ENCODE peak calls at places on chromosome 17, in six cellular contexts. K is A549, J is IMR-90, B is body of pancreas, O is lower leg skin, X is breast epithelium. Q is an unnamed sample.

GRCh38 chr17:44232061-44232460 is 12.6 kb upstream of the UBTF start:
- DNase-seq in K (no peak), J (no peak), B (no peak), O (no peak), X (no peak), Q (no peak)

GRCh38 chr17:27533874-27534815 is 77.9 kb downstream of the KSR1 start:
- DNase-seq in K (peak; percentile 78), J (peak; percentile 98), B (no peak), O (no peak), X (no peak), Q (no peak)

GRCh38 chr17:18992454-18993130 is 12.0 kb downstream of the FAM83G start:
- DNase-seq in K (no peak), J (no peak), B (no peak), O (no peak), X (no peak), Q (no peak)

GRCh38 chr17:30956764-30957374 is 14.0 kb upstream of the RNF135 start:
- DNase-seq in K (no peak), J (no peak), B (no peak), O (peak; percentile 50), X (no peak), Q (no peak)

GRCh38 chr17:54172654-54173316 is 350.1 kb downstream of the KIF2B start:
- DNase-seq in K (peak; percentile 41), J (no peak), B (peak; percentile 44), O (no peak), X (no peak), Q (peak; percentile 11)

GRCh38 chr17:16988749-16989229 is 16.9 kb upstream of the TNFRSF13B start:
- DNase-seq in K (no peak), J (no peak), B (no peak), O (peak; percentile 80), X (no peak), Q (no peak)

GRCh38 chr17:44065668-44066203 is 735 bp downstream of the LSM12 start:
- DNase-seq in K (no peak), J (no peak), B (no peak), O (no peak), X (no peak), Q (peak; percentile 38)

GRCh38 chr17:31684901-31685300 is 174.1 kb downstream of the COPRS start:
- DNase-seq in K (no peak), J (no peak), B (no peak), O (no peak), X (no peak), Q (no peak)

GRCh38 chr17:4331614-4332013 is 34.9 kb downstream of the UBE2G1 start:
- DNase-seq in K (no peak), J (no peak), B (no peak), O (no peak), X (no peak), Q (peak; percentile 52)

GRCh38 chr17:83004791-83005380 is 74.5 kb upstream of the METRNL start:
- DNase-seq in K (no peak), J (no peak), B (no peak), O (no peak), X (no peak), Q (no peak)

GRCh38 chr17:78365561-78366108 is 5.8 kb upstream of the SOCS3 start:
- DNase-seq in K (no peak), J (no peak), B (no peak), O (no peak), X (peak; percentile 70), Q (no peak)

GRCh38 chr17:31512104-31512740 is 120.7 kb downstream of the RAB11FIP4 start:
- DNase-seq in K (no peak), J (no peak), B (no peak), O (no peak), X (no peak), Q (no peak)

GRCh38 chr17:6077746-6078145 is 7.6 kb downstream of the WSCD1 start:
- DNase-seq in K (no peak), J (no peak), B (no peak), O (no peak), X (no peak), Q (no peak)

GRCh38 chr17:72618018-72618509 is 474.4 kb downstream of the SLC39A11 start:
- DNase-seq in K (peak; percentile 43), J (no peak), B (peak; percentile 50), O (no peak), X (no peak), Q (peak; percentile 12)

DNA sequence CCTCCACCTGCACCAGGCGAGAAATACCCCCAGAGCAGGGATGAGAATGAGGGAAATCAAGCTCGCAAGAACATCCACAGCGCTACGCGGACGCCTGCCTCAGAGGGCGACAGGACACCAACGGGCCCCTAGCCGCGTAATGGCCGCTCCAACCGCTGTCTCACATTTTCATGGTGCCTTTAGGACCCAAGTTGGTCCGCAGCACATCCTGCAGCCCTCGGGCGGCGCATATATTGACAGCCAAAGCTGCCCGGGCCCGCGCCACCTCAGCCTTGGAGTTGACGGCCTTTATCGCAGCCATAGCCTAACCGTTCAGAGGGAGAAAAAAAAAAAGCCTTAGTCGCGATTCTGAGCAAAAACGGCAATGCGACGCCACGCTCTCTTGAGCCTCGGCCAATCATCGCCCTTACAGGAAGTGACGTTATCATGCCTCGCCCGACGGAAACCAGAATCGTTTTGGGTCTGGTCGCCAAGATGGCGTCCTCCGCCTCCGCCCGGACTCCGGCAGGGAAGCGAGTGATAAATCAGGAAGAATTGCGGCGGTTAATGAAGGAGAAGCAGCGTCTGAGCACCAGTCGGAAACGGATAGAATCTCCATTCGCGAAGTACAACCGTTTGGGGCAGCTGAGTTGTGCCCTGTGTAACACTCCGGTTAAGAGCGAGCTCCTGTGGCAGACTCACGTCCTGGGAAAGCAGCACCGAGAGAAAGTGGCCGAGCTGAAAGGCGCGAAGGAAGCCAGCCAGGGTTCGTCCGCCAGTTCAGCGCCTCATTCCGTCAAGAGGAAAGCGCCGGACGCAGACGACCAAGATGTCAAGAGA is at the start of the genes CCT6B and ZNF830:
- DNase-seq in K (peak; percentile 97), J (peak; percentile 95), B (peak; percentile 96), O (peak; percentile 98), X (peak; percentile 86), Q (peak; percentile 97)
- TF ChIP-seq POLR2A in K (peak; percentile 90), J (peak; percentile 91), B (peak; percentile 50), O (peak; percentile 3), X (peak; percentile 88), Q (peak; percentile 98)

DNA sequence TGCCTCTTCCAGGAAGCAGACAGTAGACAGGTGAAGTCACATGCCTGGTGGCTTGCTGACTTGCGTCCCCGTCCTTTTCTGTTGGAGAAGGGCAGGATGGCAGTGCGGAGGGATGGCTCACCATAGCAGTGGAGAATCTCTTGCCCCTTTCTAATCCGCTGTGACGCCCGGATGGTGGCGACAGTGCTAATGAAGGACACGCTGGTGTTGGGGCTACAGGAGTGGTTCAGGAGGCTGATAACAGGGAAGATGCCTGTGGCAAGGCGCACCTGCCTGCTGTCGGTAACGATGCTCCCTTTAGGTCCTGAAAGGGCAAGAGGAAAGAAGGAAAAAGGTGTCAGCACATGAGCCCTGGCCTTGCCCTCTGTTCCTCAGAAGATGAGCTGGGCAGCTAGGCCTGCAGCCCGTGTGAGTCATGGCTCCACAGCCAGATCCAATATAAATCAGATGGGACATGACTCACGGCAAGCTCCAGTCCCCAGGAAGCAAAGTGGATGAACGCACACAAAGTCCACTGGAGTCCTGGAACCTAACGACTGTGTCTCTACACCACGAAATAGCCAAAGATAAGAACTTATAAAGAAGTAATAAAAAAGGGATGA is 25.5 kb downstream of the SERPINF1 start:
- DNase-seq in K (peak; percentile 87), J (peak; percentile 96), B (peak; percentile 33), O (no peak), X (no peak), Q (peak; percentile 18)
- TF ChIP-seq POLR2A in K (no peak), J (no peak), B (no peak), O (no peak), X (no peak), Q (no peak)

DNA sequence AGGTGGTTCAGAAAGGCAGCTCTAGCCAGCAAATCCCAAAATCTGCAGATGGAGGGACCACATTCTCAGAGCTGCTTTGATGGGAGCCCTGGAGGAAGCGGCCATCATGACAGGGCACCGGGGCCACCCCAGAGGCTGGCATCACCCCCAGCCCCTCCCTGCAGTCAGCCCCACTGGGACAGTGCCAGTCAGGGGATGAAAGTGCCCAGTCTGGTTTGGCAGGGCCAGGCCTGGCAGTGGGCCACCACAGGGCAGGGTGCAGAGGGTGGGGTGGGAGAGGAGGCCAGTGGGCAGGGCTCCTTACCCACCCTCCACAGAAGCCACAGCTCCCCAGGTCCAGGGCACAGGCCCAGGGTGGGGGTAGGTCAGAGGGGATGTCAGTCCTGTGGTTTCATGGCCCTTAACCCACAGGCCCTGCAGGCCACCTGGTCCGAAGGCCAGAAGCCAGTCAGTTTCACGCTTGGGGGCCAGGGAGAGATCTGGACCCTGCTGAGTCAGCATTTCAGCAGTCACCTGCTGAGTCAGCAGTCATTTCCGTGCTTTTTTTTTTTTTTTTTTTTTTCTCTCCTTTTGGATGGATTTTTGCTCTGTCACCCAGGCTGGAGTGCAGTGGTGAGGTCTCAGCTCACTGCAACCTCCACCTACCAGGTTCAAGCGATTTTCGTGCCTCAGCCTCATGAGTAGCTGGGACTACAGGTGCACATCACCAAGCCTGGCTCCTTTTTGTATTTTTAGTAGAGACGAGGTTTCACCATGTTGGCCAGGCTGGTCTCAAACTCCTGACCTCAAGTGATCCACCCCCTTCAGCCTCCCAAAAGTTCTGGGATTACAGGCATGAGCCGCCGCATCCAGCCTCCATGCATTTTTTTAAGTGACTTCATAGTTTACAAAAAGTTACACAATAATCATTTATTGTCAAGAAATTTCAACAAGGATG is 10.4 kb downstream of the SLC25A10 start:
- DNase-seq in K (no peak), J (no peak), B (peak; percentile 97), O (no peak), X (peak; percentile 85), Q (peak; percentile 53)
- TF ChIP-seq POLR2A in K (no peak), J (no peak), B (no peak), O (no peak), X (no peak), Q (peak; percentile 37)

GRCh38 chr17:35732806-35733136 is 1.3 kb downstream of the RASL10B start:
- DNase-seq in K (no peak), J (no peak), B (no peak), O (no peak), X (no peak), Q (no peak)
- TF ChIP-seq POLR2A in K (no peak), J (no peak), B (no peak), O (no peak), X (no peak), Q (no peak)

GRCh38 chr17:75110307-75110937 is 653 bp downstream of the ARMC7 start:
- DNase-seq in K (peak; percentile 62), J (no peak), B (peak; percentile 50), O (no peak), X (no peak), Q (peak; percentile 51)

GRCh38 chr17:75109047-75109406 is 742 bp upstream of the ARMC7 start:
- DNase-seq in K (no peak), J (no peak), B (no peak), O (no peak), X (no peak), Q (no peak)

GRCh38 chr17:75111777-75112176 is 2.0 kb downstream of the ARMC7 start:
- DNase-seq in K (no peak), J (no peak), B (no peak), O (no peak), X (no peak), Q (no peak)

GRCh38 chr17:75108193-75108592 is 1.6 kb upstream of the ARMC7 start:
- DNase-seq in K (no peak), J (no peak), B (no peak), O (no peak), X (no peak), Q (no peak)

GRCh38 chr17:75109407-75110236 is at the start of gene ARMC7:
- DNase-seq in K (peak; percentile 85), J (peak; percentile 77), B (peak; percentile 93), O (peak; percentile 97), X (peak; percentile 81), Q (peak; percentile 89)
- TF ChIP-seq POLR2A in K (peak; percentile 83), J (no peak), B (peak; percentile 47), O (no peak), X (peak; percentile 60), Q (peak; percentile 71)